ENCODE peak calls at places on chromosomes 1 and 21, in five cellular contexts. One of them, this sample, is unnamed. For H3K27me3, the result is how much of the 10 kb centered on the place peaks cover.

GRCh38 chr1:77540501-77541161 is 141.8 kb downstream of the ZZZ3 start:
- DNase-seq in endodermal cell: no peak
- DNase-seq in esophagus squamous epithelium: no peak
- DNase-seq in fibroblast of lung: peak
- DNase-seq in heart right ventricle: no peak
- DNase-seq in this sample: peak

GRCh38 chr21:28215214-28215954 is 777.3 kb downstream of the LTN1 start:
- DNase-seq in esophagus squamous epithelium: no peak
- DNase-seq in heart right ventricle: no peak
- DNase-seq in fibroblast of lung: peak
- DNase-seq in endodermal cell: no peak
- DNase-seq in this sample: no peak

GRCh38 chr1:33586111-33586510 is 113.7 kb downstream of the ZSCAN20 start:
- DNase-seq in esophagus squamous epithelium: no peak
- DNase-seq in endodermal cell: no peak
- DNase-seq in heart right ventricle: no peak
- DNase-seq in fibroblast of lung: peak
- DNase-seq in this sample: peak

GRCh38 chr1:94103608-94104007 is 17.3 kb downstream of the ABCA4 start:
- DNase-seq in heart right ventricle: no peak
- DNase-seq in fibroblast of lung: no peak
- DNase-seq in esophagus squamous epithelium: no peak
- DNase-seq in endodermal cell: peak
- DNase-seq in this sample: no peak

GRCh38 chr1:33119532-33120217 is 38.7 kb downstream of the AZIN2 start:
- DNase-seq in fibroblast of lung: peak
- DNase-seq in esophagus squamous epithelium: no peak
- DNase-seq in endodermal cell: peak
- DNase-seq in heart right ventricle: no peak
- DNase-seq in this sample: no peak

GRCh38 chr1:1305300-1306069 is 2.2 kb downstream of the ACAP3 start:
- DNase-seq in fibroblast of lung: peak
- DNase-seq in heart right ventricle: peak
- DNase-seq in esophagus squamous epithelium: peak
- DNase-seq in endodermal cell: no peak
- DNase-seq in this sample: peak

GRCh38 chr21:41766051-41766882 is 585 bp downstream of the RIPK4 start:
- DNase-seq in esophagus squamous epithelium: no peak
- DNase-seq in heart right ventricle: no peak
- DNase-seq in endodermal cell: peak
- DNase-seq in fibroblast of lung: no peak
- DNase-seq in this sample: no peak

GRCh38 chr1:41239988-41240610 is 2.0 kb downstream of the SCMH1 start:
- DNase-seq in heart right ventricle: no peak
- DNase-seq in fibroblast of lung: peak
- DNase-seq in esophagus squamous epithelium: no peak
- DNase-seq in endodermal cell: no peak
- DNase-seq in this sample: no peak

GRCh38 chr1:81179239-81179638 is 621.5 kb upstream of the ADGRL2 start:
- DNase-seq in heart right ventricle: no peak
- DNase-seq in fibroblast of lung: peak
- DNase-seq in endodermal cell: no peak
- DNase-seq in esophagus squamous epithelium: no peak
- DNase-seq in this sample: peak

GRCh38 chr1:51317798-51318197 is 12.6 kb downstream of the TTC39A start:
- DNase-seq in endodermal cell: peak
- DNase-seq in heart right ventricle: no peak
- DNase-seq in esophagus squamous epithelium: no peak
- DNase-seq in fibroblast of lung: no peak
- DNase-seq in this sample: no peak

GRCh38 chr1:150552692-150553278 is 3.6 kb downstream of the ADAMTSL4 start:
- DNase-seq in esophagus squamous epithelium: no peak
- DNase-seq in heart right ventricle: no peak
- DNase-seq in endodermal cell: no peak
- DNase-seq in fibroblast of lung: no peak
- DNase-seq in this sample: no peak

GRCh38 chr1:45954401-45954847 is 151.0 kb downstream of the MAST2 start:
- DNase-seq in esophagus squamous epithelium: no peak
- DNase-seq in fibroblast of lung: peak
- DNase-seq in endodermal cell: no peak
- DNase-seq in heart right ventricle: no peak
- DNase-seq in this sample: peak

GRCh38 chr21:44757731-44758130 is 43.9 kb downstream of the UBE2G2 start:
- DNase-seq in fibroblast of lung: no peak
- DNase-seq in heart right ventricle: no peak
- DNase-seq in endodermal cell: no peak
- DNase-seq in esophagus squamous epithelium: no peak
- DNase-seq in this sample: no peak

GRCh38 chr1:61389926-61390845 is 307.8 kb downstream of the NFIA start:
- DNase-seq in fibroblast of lung: no peak
- DNase-seq in endodermal cell: no peak
- DNase-seq in heart right ventricle: no peak
- DNase-seq in esophagus squamous epithelium: no peak
- DNase-seq in this sample: no peak

GRCh38 chr1:203059485-203059884 is 26.3 kb downstream of the MYOG start:
- DNase-seq in fibroblast of lung: no peak
- DNase-seq in esophagus squamous epithelium: no peak
- DNase-seq in endodermal cell: no peak
- DNase-seq in heart right ventricle: no peak
- DNase-seq in this sample: no peak

GRCh38 chr1:68301538-68301937 is 69.2 kb upstream of the WLS start:
- DNase-seq in fibroblast of lung: peak
- DNase-seq in endodermal cell: no peak
- DNase-seq in heart right ventricle: no peak
- DNase-seq in esophagus squamous epithelium: no peak
- DNase-seq in this sample: no peak

GRCh38 chr1:218658899-218659298 is 313.8 kb downstream of the TGFB2 start:
- DNase-seq in esophagus squamous epithelium: no peak
- DNase-seq in fibroblast of lung: peak
- DNase-seq in endodermal cell: no peak
- DNase-seq in heart right ventricle: no peak
- DNase-seq in this sample: peak

GRCh38 chr1:210340751-210341328 is 12.1 kb downstream of the HHAT start:
- DNase-seq in endodermal cell: no peak
- DNase-seq in esophagus squamous epithelium: no peak
- DNase-seq in fibroblast of lung: no peak
- DNase-seq in heart right ventricle: no peak
- DNase-seq in this sample: no peak

GRCh38 chr1:116537439-116537838 is 33.4 kb downstream of the CD58 start:
- DNase-seq in fibroblast of lung: peak
- DNase-seq in endodermal cell: no peak
- DNase-seq in heart right ventricle: no peak
- DNase-seq in esophagus squamous epithelium: no peak
- DNase-seq in this sample: no peak

GRCh38 chr1:220094016-220094911 is at the start of gene IARS2:
- DNase-seq in heart right ventricle: peak
- DNase-seq in endodermal cell: peak
- DNase-seq in esophagus squamous epithelium: peak
- DNase-seq in fibroblast of lung: peak
- DNase-seq in this sample: peak

GRCh38 chr1:19234224-19234623 is 17.1 kb downstream of the EMC1 start:
- DNase-seq in esophagus squamous epithelium: no peak
- DNase-seq in heart right ventricle: no peak
- DNase-seq in endodermal cell: no peak
- DNase-seq in fibroblast of lung: no peak
- DNase-seq in this sample: no peak

GRCh38 chr1:19229828-19230325 is 19.8 kb upstream of the UBR4 start:
- DNase-seq in heart right ventricle: no peak
- DNase-seq in esophagus squamous epithelium: no peak
- DNase-seq in endodermal cell: no peak
- DNase-seq in fibroblast of lung: no peak
- DNase-seq in this sample: no peak

GRCh38 chr1:19229229-19229628 is 19.2 kb upstream of the UBR4 start:
- DNase-seq in heart right ventricle: no peak
- DNase-seq in fibroblast of lung: no peak
- DNase-seq in endodermal cell: no peak
- DNase-seq in esophagus squamous epithelium: no peak
- DNase-seq in this sample: no peak

GRCh38 chr1:19232526-19232851 is 18.8 kb downstream of the EMC1 start:
- DNase-seq in heart right ventricle: no peak
- DNase-seq in esophagus squamous epithelium: no peak
- DNase-seq in endodermal cell: no peak
- DNase-seq in fibroblast of lung: peak
- DNase-seq in this sample: no peak
- TF ChIP-seq CTCF in heart right ventricle: no peak
- TF ChIP-seq CTCF in esophagus squamous epithelium: no peak
- TF ChIP-seq CTCF in endodermal cell: peak
- TF ChIP-seq CTCF in fibroblast of lung: peak
- TF ChIP-seq CTCF in this sample: no peak

GRCh38 chr1:92481598-92482403 is 4.9 kb downstream of the GFI1 start:
- DNase-seq in fibroblast of lung: no peak
- DNase-seq in esophagus squamous epithelium: no peak
- DNase-seq in endodermal cell: peak
- DNase-seq in heart right ventricle: no peak
- DNase-seq in this sample: no peak

GRCh38 chr1:92482404-92482664 is 4.4 kb downstream of the GFI1 start:
- DNase-seq in fibroblast of lung: no peak
- DNase-seq in esophagus squamous epithelium: no peak
- DNase-seq in endodermal cell: no peak
- DNase-seq in heart right ventricle: no peak
- DNase-seq in this sample: no peak

GRCh38 chr1:92480200-92480812 is 6.4 kb downstream of the GFI1 start:
- DNase-seq in heart right ventricle: no peak
- DNase-seq in fibroblast of lung: no peak
- DNase-seq in endodermal cell: peak
- DNase-seq in esophagus squamous epithelium: no peak
- DNase-seq in this sample: no peak

GRCh38 chr1:92479587-92479986 is 7.1 kb downstream of the GFI1 start:
- DNase-seq in endodermal cell: no peak
- DNase-seq in fibroblast of lung: no peak
- DNase-seq in esophagus squamous epithelium: no peak
- DNase-seq in heart right ventricle: no peak
- DNase-seq in this sample: no peak

DNA sequence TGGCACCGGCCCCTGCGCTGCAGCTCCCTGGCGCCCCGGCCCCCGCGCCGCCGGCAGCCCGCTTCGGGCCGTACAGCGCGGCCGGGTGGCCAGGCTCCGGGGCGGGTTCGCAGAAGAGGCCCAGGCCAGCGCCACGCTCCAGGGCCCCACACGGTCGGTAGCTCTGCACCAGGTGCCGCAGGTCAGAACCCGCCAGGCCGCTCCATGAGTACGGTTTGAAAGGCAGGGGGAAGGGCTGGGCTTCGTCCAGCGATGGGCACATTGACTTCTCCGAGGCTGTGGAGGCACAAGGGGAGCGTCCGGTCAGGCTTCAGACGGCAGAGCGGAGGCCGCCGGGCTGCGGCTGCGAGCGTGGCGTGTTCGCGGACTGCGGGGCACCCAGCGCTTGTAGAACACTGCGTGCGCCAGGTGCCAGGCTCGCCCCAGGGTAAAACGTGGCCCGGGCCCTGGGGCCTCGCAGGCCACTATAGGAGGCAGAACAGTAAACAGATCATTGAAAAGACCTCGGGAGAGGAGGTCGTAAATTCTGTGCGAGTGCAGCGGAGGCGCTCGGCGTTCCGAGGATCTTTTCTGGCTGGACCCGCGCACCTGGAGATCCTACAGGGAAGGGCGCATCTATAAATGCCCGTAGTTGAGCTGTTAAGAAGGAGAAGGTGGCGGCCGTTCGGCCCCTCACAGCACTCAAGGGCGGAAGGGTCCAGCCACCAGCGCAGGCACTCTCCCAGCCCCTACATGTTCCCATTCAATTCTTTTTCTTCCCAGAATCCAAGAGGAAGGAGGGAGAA is 5.7 kb downstream of the GFI1 start:
- DNase-seq in heart right ventricle: peak
- DNase-seq in esophagus squamous epithelium: no peak
- DNase-seq in fibroblast of lung: no peak
- DNase-seq in endodermal cell: peak
- DNase-seq in this sample: no peak
- H3K4me3 ChIP-seq in heart right ventricle: peak
- H3K4me3 ChIP-seq in esophagus squamous epithelium: peak
- H3K4me3 ChIP-seq in fibroblast of lung: no peak
- H3K4me3 ChIP-seq in endodermal cell: peak
- H3K4me3 ChIP-seq in this sample: no peak

GRCh38 chr1:23362218-23362713 is 7.4 kb downstream of the ZNF436 start:
- DNase-seq in endodermal cell: no peak
- DNase-seq in esophagus squamous epithelium: no peak
- DNase-seq in heart right ventricle: no peak
- DNase-seq in fibroblast of lung: peak
- DNase-seq in this sample: no peak
- H3K27me3 ChIP-seq in endodermal cell: under half
- H3K27me3 ChIP-seq in esophagus squamous epithelium: under half
- H3K27me3 ChIP-seq in heart right ventricle: under half
- H3K27me3 ChIP-seq in fibroblast of lung: under half
- H3K27me3 ChIP-seq in this sample: under half

DNA sequence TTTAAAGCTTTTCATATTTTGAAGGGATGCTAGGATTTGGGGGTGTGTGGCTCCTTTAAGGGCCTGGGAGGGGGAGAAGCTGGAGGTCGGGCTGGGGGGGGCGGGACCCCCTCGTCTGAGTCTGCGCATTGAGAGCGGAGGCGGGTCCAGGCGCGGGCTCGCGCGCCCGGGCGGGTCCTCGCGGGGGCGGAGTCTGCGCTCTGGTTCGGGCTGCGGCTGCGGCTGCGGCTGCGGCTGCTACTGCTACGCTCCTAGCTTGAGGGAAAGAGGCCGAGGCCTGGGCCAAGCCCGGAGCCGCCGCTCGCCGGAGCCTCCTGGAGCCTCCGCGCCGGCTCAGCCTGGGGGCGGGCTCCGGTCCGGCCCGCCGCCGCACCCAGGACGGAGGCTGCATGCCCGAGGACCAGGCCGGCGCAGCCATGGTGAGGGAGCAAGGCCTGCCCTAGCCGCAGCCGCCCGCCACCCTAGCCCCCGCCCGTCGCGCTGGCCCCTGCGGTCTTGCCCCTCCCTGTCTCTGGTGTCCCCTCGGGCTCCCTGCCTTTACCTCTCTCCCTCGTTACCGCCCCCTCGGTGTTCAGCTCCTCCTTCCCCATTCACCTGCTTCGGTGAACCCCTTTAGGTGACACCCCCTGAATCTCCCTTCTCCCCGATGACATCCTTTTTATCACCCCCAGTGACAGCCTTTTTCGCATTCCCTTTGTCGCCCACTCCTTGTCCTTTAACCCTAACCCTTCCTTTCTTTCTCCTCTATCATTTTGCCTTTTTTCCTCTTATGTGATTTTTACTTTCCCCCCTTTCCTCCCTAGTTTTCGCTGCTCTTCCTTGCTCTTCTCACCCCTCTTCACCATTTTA is at the start of gene ZYG11B:
- DNase-seq in esophagus squamous epithelium: peak
- DNase-seq in fibroblast of lung: peak
- DNase-seq in heart right ventricle: peak
- DNase-seq in endodermal cell: peak
- DNase-seq in this sample: peak
- TF ChIP-seq CTCF in esophagus squamous epithelium: no peak
- TF ChIP-seq CTCF in fibroblast of lung: no peak
- TF ChIP-seq CTCF in heart right ventricle: no peak
- TF ChIP-seq CTCF in endodermal cell: no peak
- TF ChIP-seq CTCF in this sample: no peak

This sample was measured in kidney epithelial cell.